ENCODE peak calls at places on chromosomes 6 and 20, in four cellular contexts. K is PC-9, C is IMR-90, T is stomach. Q is an unnamed sample.
A peak's percentile ranks its signal among the peaks of the same experiment; 100 is the strongest.

GRCh38 chr6:11921017-11921438 is 91.1 kb upstream of the HIVEP1 start:
- DNase-seq in T (peak; percentile 42), C (peak; percentile 95), K (peak; percentile 70), Q (no peak)

GRCh38 chr6:96878101-96878500 is 19.6 kb downstream of the NDUFAF4 start:
- DNase-seq in T (no peak), C (peak; percentile 13), K (no peak), Q (no peak)

GRCh38 chr6:4727671-4728435 is 48.4 kb upstream of the CDYL start:
- DNase-seq in T (no peak), K (peak; percentile 25), C (no peak), Q (no peak)

GRCh38 chr6:145633981-145634627 is 101.2 kb downstream of the EPM2A start:
- DNase-seq in C (peak; percentile 76), K (peak; percentile 69), T (peak; percentile 83), Q (no peak)

GRCh38 chr6:48535569-48535968 is 424.6 kb upstream of the PTCHD4 start:
- DNase-seq in C (peak; percentile 4), T (no peak), K (peak; percentile 50), Q (no peak)

GRCh38 chr20:62219992-62220665 is at the start of gene HRH3:
- DNase-seq in C (no peak), K (peak; percentile 50), T (peak; percentile 53), Q (no peak)

GRCh38 chr20:5003626-5004025 is 2.3 kb upstream of the SLC23A2 start:
- DNase-seq in K (no peak), C (no peak), T (no peak), Q (no peak)

GRCh38 chr6:107539409-107539808 is 49.5 kb downstream of the SOBP start:
- DNase-seq in K (no peak), T (no peak), C (no peak), Q (peak; percentile 14)

GRCh38 chr20:6976535-6976934 is 209.0 kb downstream of the BMP2 start:
- DNase-seq in K (no peak), T (no peak), C (no peak), Q (no peak)

GRCh38 chr6:169745405-169745804 is 6.0 kb downstream of the DYNLT2 start:
- DNase-seq in K (no peak), C (no peak), T (no peak), Q (no peak)

GRCh38 chr6:67880939-67881705 is 754.0 kb upstream of the ADGRB3 start:
- DNase-seq in C (no peak), K (no peak), T (no peak), Q (no peak)

GRCh38 chr6:74357329-74357728 is 661.3 kb downstream of the CD109 start:
- DNase-seq in T (no peak), C (peak; percentile 46), K (no peak), Q (no peak)

GRCh38 chr6:170091000-170091638 is 199.8 kb downstream of the DLL1 start:
- DNase-seq in C (no peak), T (peak; percentile 21), K (no peak), Q (no peak)

GRCh38 chr6:139337830-139338229 is 36.6 kb downstream of the CITED2 start:
- DNase-seq in C (no peak), T (no peak), K (no peak), Q (no peak)

GRCh38 chr6:25963426-25964123 is 973 bp downstream of the TRIM38 start:
- DNase-seq in K (peak; percentile 26), T (no peak), C (peak; percentile 16), Q (peak; percentile 74)

GRCh38 chr6:130632288-130632687 is 194.9 kb upstream of the SMLR1 start:
- DNase-seq in K (no peak), C (no peak), T (no peak), Q (no peak)

GRCh38 chr6:167680605-167681149 is 146.0 kb upstream of the AFDN start:
- DNase-seq in T (no peak), C (no peak), K (no peak), Q (no peak)

GRCh38 chr6:163679753-163680152 is 265.2 kb downstream of the QKI start:
- DNase-seq in K (no peak), C (peak; percentile 7), T (no peak), Q (no peak)

GRCh38 chr6:113067612-113068262 is 720.6 kb downstream of the RFPL4B start:
- DNase-seq in C (peak; percentile 62), K (no peak), T (no peak), Q (no peak)

GRCh38 chr6:127967708-127968107 is 66.8 kb upstream of the THEMIS start:
- DNase-seq in T (no peak), C (no peak), K (no peak), Q (no peak)

DNA sequence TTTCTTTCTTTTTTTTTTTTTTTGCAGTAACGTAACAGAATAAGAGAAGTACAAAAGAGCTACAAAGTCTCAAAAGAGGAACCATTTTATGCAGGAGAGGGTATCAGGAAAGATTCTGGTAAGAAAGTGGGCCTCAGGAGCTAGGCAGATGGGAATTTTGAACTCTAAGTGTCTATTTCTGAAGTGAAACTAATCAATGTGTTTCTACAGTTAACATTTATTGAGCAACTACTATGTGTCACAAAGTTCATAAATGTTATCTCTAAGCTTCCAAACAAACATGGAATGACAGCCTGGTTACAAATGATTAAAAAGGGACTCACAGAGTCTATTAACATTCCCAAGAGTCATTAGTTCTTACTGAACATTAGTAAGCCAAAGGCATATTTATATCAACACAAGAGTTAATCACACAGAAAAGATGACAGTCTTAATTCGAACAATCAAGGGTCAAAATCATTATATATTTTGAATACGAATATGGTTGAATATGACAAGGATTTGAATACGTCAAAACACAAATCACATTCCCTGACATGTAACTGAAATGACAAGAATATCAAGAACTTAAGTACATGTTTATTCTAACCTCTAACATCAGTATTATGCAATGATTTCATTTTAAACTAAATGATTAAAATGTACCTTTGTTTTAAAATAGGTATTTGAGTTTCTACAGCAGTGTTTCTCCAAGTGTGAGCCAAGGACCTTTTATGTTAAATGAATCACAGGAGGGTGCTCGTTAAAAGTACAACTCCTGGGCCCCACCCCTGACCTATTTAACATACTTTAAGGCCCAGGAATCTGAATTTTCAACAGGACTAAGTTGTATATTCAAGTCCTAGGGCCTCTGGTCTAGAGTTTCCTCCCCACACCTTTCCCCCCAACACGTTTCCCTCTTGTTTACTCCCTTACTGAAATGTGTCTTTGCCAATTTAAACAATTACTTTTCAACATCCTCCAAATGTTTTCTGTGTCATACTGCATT is 89.7 kb downstream of the ATXN1 start:
- DNase-seq in K (no peak), T (no peak), C (no peak), Q (no peak)
- H3K4me1 ChIP-seq in K (peaks cover 51% of the 10 kb centered on the region), T (peaks cover 89% of the 10 kb centered on the region), C (peaks cover 15% of the 10 kb centered on the region), Q (peaks cover 45% of the 10 kb centered on the region)

DNA sequence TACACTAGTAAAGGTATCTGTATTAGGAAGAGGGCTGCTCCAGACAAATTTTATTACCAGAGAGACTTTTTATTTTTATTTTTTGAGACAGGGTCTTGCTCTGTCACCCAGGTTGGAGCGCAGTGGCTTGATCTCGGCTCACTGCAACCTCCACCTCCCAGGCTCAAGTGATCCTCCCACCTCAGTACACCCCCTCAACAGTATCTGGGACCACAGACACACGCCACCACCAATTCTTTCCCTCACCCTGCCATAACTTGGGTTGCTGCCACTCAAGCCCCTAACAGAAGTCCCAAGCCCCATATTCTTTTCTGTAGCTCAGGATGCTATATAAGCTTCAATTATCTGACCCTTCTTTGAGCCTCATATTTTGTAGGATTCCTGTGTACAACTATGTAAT is 6.9 kb downstream of the BCL2L1 start:
- DNase-seq in C (no peak), K (no peak), T (no peak), Q (no peak)
- H3K4me1 ChIP-seq in C (peaks cover 36% of the 10 kb centered on the region), K (peaks cover 83% of the 10 kb centered on the region), T (peaks cover 100% of the 10 kb centered on the region), Q (peaks cover 96% of the 10 kb centered on the region)

DNA sequence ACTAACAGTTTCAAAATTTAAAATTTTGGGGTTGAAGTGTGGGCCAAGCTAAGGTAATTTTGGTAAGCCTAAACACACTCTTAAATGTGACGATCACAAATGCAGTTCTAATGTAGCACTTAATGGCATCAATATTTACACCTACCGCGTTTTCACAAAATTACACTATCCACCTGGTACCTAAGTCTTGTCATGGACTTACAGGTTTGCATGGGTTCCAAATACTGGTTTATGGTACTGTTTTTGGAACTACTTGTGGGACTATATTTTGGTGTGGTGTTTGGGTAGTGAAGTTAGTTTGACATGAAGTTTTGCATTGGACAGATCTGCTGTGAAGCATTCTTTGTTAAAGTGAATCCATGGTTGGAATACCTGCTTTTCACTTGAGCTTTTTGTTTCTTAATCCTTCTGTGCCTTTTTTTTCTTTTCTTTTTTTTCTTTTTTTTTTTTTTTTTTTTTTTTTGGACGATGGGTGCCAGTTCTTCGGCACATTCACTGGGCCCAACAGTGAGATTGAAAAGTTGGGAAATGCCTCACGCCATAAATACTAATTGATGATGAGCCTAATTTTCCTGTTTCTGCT is 6.5 kb downstream of the SRSF3 start:
- DNase-seq in T (no peak), K (no peak), C (no peak), Q (no peak)
- H3K4me1 ChIP-seq in T (peaks cover 94% of the 10 kb centered on the region), K (peaks cover 56% of the 10 kb centered on the region), C (peaks cover 13% of the 10 kb centered on the region), Q (peaks cover 91% of the 10 kb centered on the region)

DNA sequence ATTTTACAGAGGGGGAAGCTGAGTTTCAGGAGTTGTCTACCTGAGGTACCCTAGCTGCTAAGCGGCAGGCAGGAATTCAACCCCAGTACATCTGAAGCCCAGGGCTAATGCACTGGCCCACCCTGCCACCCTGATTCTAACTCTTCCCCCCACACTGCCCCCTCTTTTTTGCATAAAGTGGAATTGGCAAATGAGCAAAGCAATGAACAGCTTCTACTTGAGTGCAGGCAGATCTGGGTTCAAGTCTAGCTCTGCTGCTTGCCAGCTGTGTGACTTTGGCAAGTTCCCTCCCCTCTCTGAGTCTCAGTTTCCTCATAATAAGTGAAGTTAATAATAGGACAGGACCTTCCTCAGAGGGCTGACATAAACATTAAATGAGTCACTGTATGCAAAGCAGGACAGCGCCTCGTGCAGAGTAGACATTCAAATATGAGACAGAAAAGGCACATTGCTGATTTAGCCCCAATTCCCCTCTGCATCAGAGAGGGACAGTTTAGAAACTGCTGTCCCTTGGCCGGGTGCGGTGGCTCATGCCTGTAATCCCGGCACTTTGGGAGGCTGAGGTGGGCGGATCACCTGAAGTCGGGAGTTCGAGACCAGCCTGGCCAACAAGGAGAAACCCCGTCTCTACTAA is 4.7 kb downstream of the ADA start:
- DNase-seq in K (no peak), C (peak; percentile 77), T (no peak), Q (no peak)
- H3K4me1 ChIP-seq in K (peaks cover 44% of the 10 kb centered on the region), C (peaks cover 30% of the 10 kb centered on the region), T (peaks cover 93% of the 10 kb centered on the region), Q (peaks cover 66% of the 10 kb centered on the region)

DNA sequence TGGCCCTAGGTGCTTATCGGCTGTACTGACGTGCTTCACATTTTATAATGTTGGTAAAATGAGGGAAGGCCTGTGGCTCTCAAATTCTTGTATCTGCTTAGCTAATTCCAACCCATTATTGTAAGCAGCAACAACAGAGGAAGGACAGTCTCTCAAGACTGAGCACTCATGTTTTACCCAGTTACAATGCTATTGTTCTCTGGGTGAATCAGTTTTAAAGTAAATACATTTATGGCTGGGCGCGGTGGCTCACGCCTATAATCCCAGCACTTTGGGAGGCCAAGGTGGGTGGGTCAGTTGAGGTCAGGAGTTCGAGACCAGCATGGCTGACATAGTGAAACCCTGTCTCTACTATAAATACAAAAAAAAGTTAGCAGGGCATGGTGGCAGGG is 194.6 kb downstream of the PRKN start:
- DNase-seq in K (no peak), T (no peak), C (no peak), Q (peak; percentile 80)
- H3K4me1 ChIP-seq in K (no peaks in the 10 kb centered on the region), T (no peaks in the 10 kb centered on the region), C (no peaks in the 10 kb centered on the region), Q (no peaks in the 10 kb centered on the region)

GRCh38 chr20:53656653-53657288 is 63.1 kb upstream of the ZNF217 start:
- DNase-seq in T (no peak), C (peak; percentile 76), K (no peak), Q (no peak)

GRCh38 chr20:53657289-53657678 is 63.6 kb upstream of the ZNF217 start:
- DNase-seq in C (no peak), T (no peak), K (no peak), Q (no peak)

GRCh38 chr20:53654932-53655674 is 61.5 kb upstream of the ZNF217 start:
- DNase-seq in T (peak; percentile 51), C (no peak), K (peak; percentile 35), Q (no peak)

GRCh38 chr20:53657732-53658131 is 64.1 kb upstream of the ZNF217 start:
- DNase-seq in T (no peak), K (no peak), C (no peak), Q (no peak)

GRCh38 chr20:53655909-53656652 is 62.4 kb upstream of the ZNF217 start:
- DNase-seq in C (peak; percentile 65), K (no peak), T (no peak), Q (no peak)
- H3K4me1 ChIP-seq in C (peaks cover 29% of the 10 kb centered on the region), K (peaks cover 65% of the 10 kb centered on the region), T (peaks cover 66% of the 10 kb centered on the region), Q (peaks cover 36% of the 10 kb centered on the region)

Q was measured in esophagus muscularis mucosa.